ENCODE peak calls at places on chromosome 6, in six cellular contexts. K is uterus; Y is tibial nerve; D is CD4-positive, CD25-positive, alpha-beta regulatory T cell; G is stomach; W is retinal pigment epithelial cell. E is an unnamed sample.

GRCh38 chr6:154411076-154411475 is 54.5 kb upstream of the IPCEF1 start:
- DNase-seq in K (no peak), Y (no peak), D (no peak), G (no peak), W (no peak), E (no peak)

GRCh38 chr6:4125933-4126864 is 9.2 kb downstream of the ECI2 start:
- DNase-seq in K (peak; percentile 28), Y (no peak), D (no peak), G (no peak), W (peak; percentile 74), E (no peak)

GRCh38 chr6:159762681-159763293 is 942 bp downstream of the ACAT2 start:
- DNase-seq in K (no peak), Y (no peak), D (no peak), G (no peak), W (no peak), E (no peak)

GRCh38 chr6:43113431-43114260 is 37.5 kb downstream of the PTK7 start:
- DNase-seq in K (peak; percentile 59), Y (no peak), D (no peak), G (no peak), W (no peak), E (no peak)

GRCh38 chr6:75532521-75532920 is 38.9 kb upstream of the FILIP1 start:
- DNase-seq in K (no peak), Y (no peak), D (no peak), G (no peak), W (no peak), E (no peak)

GRCh38 chr6:159801935-159802334 is 1.9 kb downstream of the PNLDC1 start:
- DNase-seq in K (no peak), Y (no peak), D (no peak), G (no peak), W (no peak), E (no peak)

GRCh38 chr6:154457046-154457713 is 53.3 kb downstream of the CNKSR3 start:
- DNase-seq in K (no peak), Y (no peak), D (no peak), G (no peak), W (no peak), E (no peak)

GRCh38 chr6:3418521-3419060 is 38.3 kb downstream of the SLC22A23 start:
- DNase-seq in K (no peak), Y (no peak), D (no peak), G (peak; percentile 81), W (no peak), E (no peak)

GRCh38 chr6:24918641-24919403 is 16.9 kb downstream of the RIPOR2 start:
- DNase-seq in K (no peak), Y (no peak), D (no peak), G (no peak), W (no peak), E (no peak)

GRCh38 chr6:13048113-13048512 is 280.2 kb downstream of the TBC1D7 start:
- DNase-seq in K (no peak), Y (no peak), D (no peak), G (no peak), W (no peak), E (no peak)

GRCh38 chr6:136226674-136227377 is 23.3 kb downstream of the MTFR2 start:
- DNase-seq in K (no peak), Y (no peak), D (no peak), G (no peak), W (no peak), E (no peak)
- H3K4me3 ChIP-seq in K (no peak overlapping the region), Y (no peak overlapping the region), D (peak overlapping the region; percentile 77), G (peak overlapping the region; percentile 27), W (no peak overlapping the region), E (peak overlapping the region; percentile 21)

GRCh38 chr6:62284725-62285124 is 1.3 kb downstream of the KHDRBS2 start:
- DNase-seq in K (no peak), Y (no peak), D (no peak), G (no peak), W (no peak), E (no peak)
- H3K4me3 ChIP-seq in K (no peak overlapping the region), Y (no peak overlapping the region), D (no peak overlapping the region), G (no peak overlapping the region), W (no peak overlapping the region), E (no peak overlapping the region)

GRCh38 chr6:113971786-113972185 is 838 bp upstream of the HDAC2 start:
- DNase-seq in K (no peak), Y (no peak), D (no peak), G (no peak), W (no peak), E (no peak)
- H3K4me3 ChIP-seq in K (peak overlapping the region; percentile 87), Y (peak overlapping the region; percentile 73), D (peak overlapping the region; percentile 57), G (peak overlapping the region; percentile 91), W (peak overlapping the region; percentile 98), E (peak overlapping the region; percentile 62)

GRCh38 chr6:45558858-45559257 is 181.1 kb upstream of the SUPT3H start:
- DNase-seq in K (no peak), Y (no peak), D (no peak), G (no peak), W (no peak), E (no peak)
- H3K4me3 ChIP-seq in K (no peak overlapping the region), Y (no peak overlapping the region), D (no peak overlapping the region), G (no peak overlapping the region), W (no peak overlapping the region), E (no peak overlapping the region)

DNA sequence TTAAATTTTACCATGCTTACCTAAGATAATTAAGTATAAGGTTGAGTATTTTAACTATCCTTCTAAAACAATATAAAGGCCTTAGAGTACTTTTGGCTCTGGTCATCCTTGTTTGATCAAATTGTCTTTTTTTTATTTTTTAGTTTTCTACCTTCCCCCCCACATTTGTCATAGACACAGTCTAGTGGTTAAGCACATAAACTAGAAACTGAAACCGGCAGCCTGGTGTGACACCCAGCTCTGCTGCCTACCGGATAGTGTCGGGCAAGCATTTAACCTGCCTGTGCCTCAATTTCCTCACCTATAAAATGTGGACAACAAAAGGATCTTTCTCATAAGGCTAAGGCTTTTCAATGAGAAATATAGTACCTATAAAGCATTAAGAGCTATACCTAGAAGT is 21.6 kb upstream of the TULP4 start:
- DNase-seq in K (no peak), Y (no peak), D (peak; percentile 72), G (peak; percentile 37), W (no peak), E (no peak)
- H3K4me3 ChIP-seq in K (no peak overlapping the region), Y (no peak overlapping the region), D (peak overlapping the region; percentile 89), G (no peak overlapping the region), W (no peak overlapping the region), E (no peak overlapping the region)

E was measured in suprapubic skin.